ENCODE peak calls at places on chromosome 20, in four cellular contexts. One of them, this sample, is unnamed.

GRCh38 chr20:39190666-39191570 is 228.8 kb downstream of the DHX35 start:
- DNase-seq in WTC11: no peak
- DNase-seq in K562: no peak
- DNase-seq in GM12878: no peak
- DNase-seq in this sample: peak

GRCh38 chr20:22548040-22548439 is 36.3 kb downstream of the FOXA2 start:
- DNase-seq in WTC11: no peak
- DNase-seq in K562: no peak
- DNase-seq in GM12878: no peak
- DNase-seq in this sample: no peak

GRCh38 chr20:18164356-18164755 is 26.7 kb downstream of the KAT14 start:
- DNase-seq in WTC11: no peak
- DNase-seq in K562: no peak
- DNase-seq in GM12878: no peak
- DNase-seq in this sample: no peak

GRCh38 chr20:3915691-3916090 is 26.5 kb downstream of the PANK2 start:
- DNase-seq in WTC11: no peak
- DNase-seq in K562: no peak
- DNase-seq in GM12878: no peak
- DNase-seq in this sample: no peak

GRCh38 chr20:33826270-33826897 is 15.2 kb downstream of the CHMP4B start:
- DNase-seq in WTC11: no peak
- DNase-seq in K562: no peak
- DNase-seq in GM12878: no peak
- DNase-seq in this sample: peak

GRCh38 chr20:62818592-62819493 is 2.0 kb downstream of the COL9A3 start:
- DNase-seq in WTC11: no peak
- DNase-seq in K562: no peak
- DNase-seq in GM12878: no peak
- DNase-seq in this sample: peak

GRCh38 chr20:34948030-34948429 is 7.6 kb downstream of the GSS start:
- DNase-seq in WTC11: no peak
- DNase-seq in K562: no peak
- DNase-seq in GM12878: no peak
- DNase-seq in this sample: no peak

GRCh38 chr20:1875762-1876161 is 19.4 kb upstream of the SIRPA start:
- DNase-seq in WTC11: no peak
- DNase-seq in K562: no peak
- DNase-seq in GM12878: no peak
- DNase-seq in this sample: no peak

GRCh38 chr20:20969701-20970100 is 136.5 kb downstream of the LINC00237 start:
- DNase-seq in WTC11: no peak
- DNase-seq in K562: no peak
- DNase-seq in GM12878: no peak
- DNase-seq in this sample: no peak

GRCh38 chr20:37511605-37512275 is 9.3 kb upstream of the NNAT start:
- DNase-seq in WTC11: no peak
- DNase-seq in K562: no peak
- DNase-seq in GM12878: no peak
- DNase-seq in this sample: no peak

GRCh38 chr20:3177746-3178477 is 4.6 kb upstream of the LZTS3 start:
- DNase-seq in WTC11: no peak
- DNase-seq in K562: no peak
- DNase-seq in GM12878: no peak
- DNase-seq in this sample: no peak

GRCh38 chr20:49593441-49594142 is 25.7 kb upstream of the PTGIS start:
- DNase-seq in WTC11: no peak
- DNase-seq in K562: no peak
- DNase-seq in GM12878: no peak
- DNase-seq in this sample: no peak

GRCh38 chr20:6766433-6766832 is 1.1 kb upstream of the BMP2 start:
- DNase-seq in WTC11: no peak
- DNase-seq in K562: no peak
- DNase-seq in GM12878: no peak
- DNase-seq in this sample: no peak

GRCh38 chr20:824916-825315 is 8.6 kb upstream of the FAM110A start:
- DNase-seq in WTC11: no peak
- DNase-seq in K562: no peak
- DNase-seq in GM12878: no peak
- DNase-seq in this sample: no peak

GRCh38 chr20:48329676-48330644 is 497.8 kb downstream of the PREX1 start:
- DNase-seq in WTC11: peak
- DNase-seq in K562: peak
- DNase-seq in GM12878: no peak
- DNase-seq in this sample: peak

GRCh38 chr20:59988141-59988540 is 29.9 kb downstream of the CDH26 start:
- DNase-seq in WTC11: no peak
- DNase-seq in K562: no peak
- DNase-seq in GM12878: no peak
- DNase-seq in this sample: no peak

GRCh38 chr20:20824924-20825584 is 112.6 kb upstream of the RALGAPA2 start:
- DNase-seq in WTC11: peak
- DNase-seq in K562: peak
- DNase-seq in GM12878: peak
- DNase-seq in this sample: peak

DNA sequence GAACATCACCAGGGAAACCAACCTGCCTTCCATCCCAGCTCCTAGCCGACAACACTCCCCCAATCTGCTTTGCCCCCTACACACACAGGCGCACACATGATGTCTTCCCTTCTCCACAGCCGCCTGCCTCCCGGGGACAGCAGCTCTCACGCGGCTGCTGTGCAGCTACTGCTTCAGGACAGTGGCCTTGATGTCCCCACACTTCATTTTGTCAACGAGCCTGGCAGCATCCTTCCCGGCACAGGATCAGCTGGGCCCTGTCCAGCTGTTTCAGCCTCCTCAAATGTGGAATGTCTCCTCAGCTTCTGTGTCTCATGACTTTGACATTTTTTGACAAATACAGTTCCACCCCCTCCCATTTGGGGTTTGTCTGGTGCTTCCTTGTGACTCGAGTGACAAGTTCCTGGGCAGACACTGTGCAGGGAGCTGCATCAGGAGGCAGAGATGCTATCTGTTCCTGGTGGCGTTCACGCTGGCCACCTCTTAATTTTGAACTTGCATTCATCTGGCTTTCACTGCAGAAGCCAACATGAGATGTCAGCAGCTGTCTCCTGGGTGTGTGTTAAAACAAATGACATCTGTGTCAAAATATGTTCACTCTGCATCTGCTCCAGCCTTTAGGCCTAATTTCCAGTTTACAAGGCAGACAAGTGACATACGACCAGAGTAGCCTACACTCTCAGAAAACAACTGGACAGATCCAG is 57.2 kb downstream of the GINS1 start:
- DNase-seq in WTC11: no peak
- DNase-seq in K562: no peak
- DNase-seq in GM12878: no peak
- DNase-seq in this sample: no peak
- TF ChIP-seq ETV6 in WTC11: no peak
- TF ChIP-seq ETV6 in K562: no peak
- TF ChIP-seq ETV6 in GM12878: no peak
- TF ChIP-seq ETV6 in this sample: no peak

DNA sequence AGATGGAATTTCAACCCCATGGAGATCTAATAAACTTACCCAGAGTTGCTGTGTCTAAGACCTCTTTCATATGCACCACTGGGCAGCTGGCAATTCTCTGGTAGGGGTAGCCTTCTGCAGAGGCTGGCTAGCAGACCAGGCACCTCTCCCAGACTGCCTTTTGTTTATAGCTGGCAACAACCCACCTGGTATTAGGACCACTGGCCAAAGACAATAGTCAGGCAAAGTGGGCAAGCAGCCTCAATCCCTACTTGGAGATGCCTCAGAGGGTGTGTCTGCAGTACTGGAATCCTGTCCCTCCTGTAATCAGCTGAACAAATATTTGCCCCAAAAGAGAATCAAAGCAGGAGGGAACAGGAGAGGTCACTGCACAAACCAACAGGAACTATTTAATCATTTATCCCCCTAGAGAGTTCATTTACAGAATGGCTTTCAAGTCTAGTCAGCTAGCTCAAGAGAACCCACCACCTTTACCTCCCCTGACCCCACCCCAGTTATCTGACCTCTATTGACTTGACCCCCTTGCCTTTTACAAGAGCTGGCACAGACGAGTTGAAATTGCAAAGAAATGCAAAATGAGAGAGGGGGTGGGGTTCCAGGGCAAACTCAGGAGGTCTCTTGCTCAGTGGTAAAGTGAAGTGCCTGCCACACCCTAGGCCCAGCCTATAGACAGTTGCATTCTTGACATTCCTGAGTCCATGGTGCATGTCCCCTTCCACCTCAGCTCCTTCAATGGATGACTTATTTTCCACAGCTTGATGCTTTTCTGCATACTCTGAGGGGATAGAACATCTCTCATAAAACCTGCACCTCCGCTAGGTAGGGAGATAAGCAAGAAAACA is 2.8 kb downstream of the BCL2L1 start:
- DNase-seq in WTC11: peak
- DNase-seq in K562: no peak
- DNase-seq in GM12878: no peak
- DNase-seq in this sample: peak
- TF ChIP-seq ETV6 in WTC11: no peak
- TF ChIP-seq ETV6 in K562: no peak
- TF ChIP-seq ETV6 in GM12878: no peak
- TF ChIP-seq ETV6 in this sample: peak

DNA sequence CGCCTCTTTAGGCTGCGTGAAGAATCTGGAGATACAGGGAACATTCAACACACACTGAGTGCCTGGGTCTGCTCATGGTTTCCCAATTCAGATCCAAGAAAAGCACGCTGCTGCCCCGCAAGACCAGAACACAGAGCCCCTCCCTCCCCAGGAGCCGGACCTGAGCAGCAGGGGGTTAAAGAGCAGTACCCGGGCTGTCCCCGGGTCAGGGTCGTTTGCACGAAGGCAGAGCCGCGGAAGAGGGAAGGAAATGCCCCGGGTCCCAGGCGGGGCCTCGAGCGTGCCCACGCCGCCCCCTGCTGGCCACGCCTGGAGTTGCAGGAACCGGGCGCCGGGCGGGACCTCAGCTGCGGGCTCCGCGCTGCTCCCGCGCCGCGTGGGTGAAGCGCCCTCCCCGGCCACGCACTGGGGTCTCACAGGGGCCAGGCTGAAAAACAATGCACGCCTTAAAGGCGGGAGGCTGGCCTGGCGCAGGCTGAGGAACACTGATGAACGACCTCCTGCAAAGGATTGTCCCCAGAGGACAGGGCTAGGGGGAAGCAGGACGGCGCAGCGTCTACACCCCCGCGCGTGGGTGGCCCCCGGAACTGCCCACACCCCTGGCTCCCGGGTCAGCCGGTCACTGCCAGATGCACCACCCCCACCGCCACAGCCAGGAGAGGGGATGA is 48.9 kb downstream of the ANKRD60 start:
- DNase-seq in WTC11: peak
- DNase-seq in K562: peak
- DNase-seq in GM12878: no peak
- DNase-seq in this sample: peak
- TF ChIP-seq ETV6 in WTC11: no peak
- TF ChIP-seq ETV6 in K562: no peak
- TF ChIP-seq ETV6 in GM12878: no peak
- TF ChIP-seq ETV6 in this sample: peak

DNA sequence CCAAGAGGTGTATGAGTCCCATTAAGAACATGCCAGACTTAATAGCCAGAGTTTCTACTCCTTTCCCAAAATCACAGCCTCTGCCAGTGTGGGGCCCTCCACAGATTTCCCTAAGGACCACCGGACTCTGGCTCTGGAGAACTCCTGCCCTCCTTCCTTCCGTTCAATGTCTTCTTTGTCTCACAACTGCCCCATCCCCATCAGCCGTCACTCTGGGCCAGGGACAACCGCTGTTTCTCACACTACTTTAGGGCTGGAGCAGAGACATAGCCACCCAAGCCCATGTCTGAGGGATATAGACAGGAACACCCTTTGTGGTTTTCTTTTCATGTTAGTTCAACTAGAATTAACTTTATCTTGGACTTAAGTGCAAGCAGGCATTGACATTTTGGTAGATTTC is 6.6 kb upstream of the ACSS1 start:
- DNase-seq in WTC11: no peak
- DNase-seq in K562: no peak
- DNase-seq in GM12878: no peak
- DNase-seq in this sample: no peak
- TF ChIP-seq ETV6 in WTC11: no peak
- TF ChIP-seq ETV6 in K562: no peak
- TF ChIP-seq ETV6 in GM12878: no peak
- TF ChIP-seq ETV6 in this sample: no peak